ENCODE peak calls at places on chromosomes 5 and 9, in eight cellular contexts. One of them, this sample, is unnamed.

GRCh38 chr5:85293139-85293785 is 908.6 kb upstream of the EDIL3 start:
- DNase-seq in COR-L47: no peak
- DNase-seq in endodermal cell: no peak
- DNase-seq in G401: no peak
- DNase-seq in amniotic stem cell: no peak
- DNase-seq in GM23248: no peak
- DNase-seq in NCI-H1105 treated with DMSO at 0.1 percent for 48 hours: no peak
- DNase-seq in posterior vena cava: no peak
- DNase-seq in this sample: peak

GRCh38 chr9:98806394-98807069 is 938 bp upstream of the GALNT12 start:
- DNase-seq in COR-L47: peak
- DNase-seq in endodermal cell: no peak
- DNase-seq in G401: peak
- DNase-seq in amniotic stem cell: no peak
- DNase-seq in GM23248: peak
- DNase-seq in NCI-H1105 treated with DMSO at 0.1 percent for 48 hours: peak
- DNase-seq in posterior vena cava: no peak
- DNase-seq in this sample: no peak

GRCh38 chr9:124297553-124297905 is 39.8 kb downstream of the NEK6 start:
- DNase-seq in COR-L47: no peak
- DNase-seq in endodermal cell: peak
- DNase-seq in G401: peak
- DNase-seq in amniotic stem cell: peak
- DNase-seq in GM23248: peak
- DNase-seq in NCI-H1105 treated with DMSO at 0.1 percent for 48 hours: no peak
- DNase-seq in posterior vena cava: no peak
- DNase-seq in this sample: peak

GRCh38 chr9:38017149-38017884 is 51.7 kb downstream of the SHB start:
- DNase-seq in COR-L47: no peak
- DNase-seq in endodermal cell: peak
- DNase-seq in G401: peak
- DNase-seq in amniotic stem cell: no peak
- DNase-seq in GM23248: peak
- DNase-seq in NCI-H1105 treated with DMSO at 0.1 percent for 48 hours: no peak
- DNase-seq in posterior vena cava: no peak
- DNase-seq in this sample: peak

GRCh38 chr9:90642570-90643539 is at the start of gene DIRAS2:
- DNase-seq in COR-L47: peak
- DNase-seq in endodermal cell: peak
- DNase-seq in G401: peak
- DNase-seq in amniotic stem cell: peak
- DNase-seq in GM23248: peak
- DNase-seq in NCI-H1105 treated with DMSO at 0.1 percent for 48 hours: peak
- DNase-seq in posterior vena cava: no peak
- DNase-seq in this sample: no peak

GRCh38 chr5:167964529-167964928 is 326.9 kb upstream of the WWC1 start:
- DNase-seq in COR-L47: no peak
- DNase-seq in endodermal cell: no peak
- DNase-seq in G401: no peak
- DNase-seq in amniotic stem cell: no peak
- DNase-seq in GM23248: peak
- DNase-seq in NCI-H1105 treated with DMSO at 0.1 percent for 48 hours: no peak
- DNase-seq in posterior vena cava: no peak
- DNase-seq in this sample: no peak

GRCh38 chr5:40223884-40224402 is 455.8 kb upstream of the PTGER4 start:
- DNase-seq in COR-L47: no peak
- DNase-seq in endodermal cell: no peak
- DNase-seq in G401: no peak
- DNase-seq in amniotic stem cell: peak
- DNase-seq in GM23248: peak
- DNase-seq in NCI-H1105 treated with DMSO at 0.1 percent for 48 hours: no peak
- DNase-seq in posterior vena cava: no peak
- DNase-seq in this sample: peak

GRCh38 chr9:71628247-71628646 is 140.1 kb downstream of the CEMIP2 start:
- DNase-seq in COR-L47: no peak
- DNase-seq in endodermal cell: no peak
- DNase-seq in G401: no peak
- DNase-seq in amniotic stem cell: no peak
- DNase-seq in GM23248: peak
- DNase-seq in NCI-H1105 treated with DMSO at 0.1 percent for 48 hours: no peak
- DNase-seq in posterior vena cava: no peak
- DNase-seq in this sample: no peak

GRCh38 chr5:56415356-56415765 is 182.2 kb upstream of the ANKRD55 start:
- DNase-seq in COR-L47: no peak
- DNase-seq in endodermal cell: no peak
- DNase-seq in G401: no peak
- DNase-seq in amniotic stem cell: no peak
- DNase-seq in GM23248: peak
- DNase-seq in NCI-H1105 treated with DMSO at 0.1 percent for 48 hours: no peak
- DNase-seq in posterior vena cava: no peak
- DNase-seq in this sample: no peak

GRCh38 chr9:126410229-126410628 is 83.6 kb downstream of the MVB12B start:
- DNase-seq in COR-L47: no peak
- DNase-seq in endodermal cell: no peak
- DNase-seq in G401: no peak
- DNase-seq in amniotic stem cell: no peak
- DNase-seq in GM23248: no peak
- DNase-seq in NCI-H1105 treated with DMSO at 0.1 percent for 48 hours: no peak
- DNase-seq in posterior vena cava: no peak
- DNase-seq in this sample: no peak

GRCh38 chr9:98333703-98334582 is 78.5 kb upstream of the TBC1D2 start:
- DNase-seq in COR-L47: no peak
- DNase-seq in endodermal cell: no peak
- DNase-seq in G401: no peak
- DNase-seq in amniotic stem cell: no peak
- DNase-seq in GM23248: peak
- DNase-seq in NCI-H1105 treated with DMSO at 0.1 percent for 48 hours: no peak
- DNase-seq in posterior vena cava: no peak
- DNase-seq in this sample: peak

GRCh38 chr9:104817437-104817836 is 53.5 kb downstream of the NIPSNAP3B start:
- DNase-seq in COR-L47: no peak
- DNase-seq in endodermal cell: no peak
- DNase-seq in G401: no peak
- DNase-seq in amniotic stem cell: no peak
- DNase-seq in GM23248: no peak
- DNase-seq in NCI-H1105 treated with DMSO at 0.1 percent for 48 hours: no peak
- DNase-seq in posterior vena cava: no peak
- DNase-seq in this sample: no peak

GRCh38 chr9:133359420-133360175 is 3.2 kb downstream of the SURF2 start:
- DNase-seq in COR-L47: no peak
- DNase-seq in endodermal cell: peak
- DNase-seq in G401: peak
- DNase-seq in amniotic stem cell: no peak
- DNase-seq in GM23248: peak
- DNase-seq in NCI-H1105 treated with DMSO at 0.1 percent for 48 hours: no peak
- DNase-seq in posterior vena cava: no peak
- DNase-seq in this sample: no peak

GRCh38 chr9:89598926-89599325 is 5.9 kb upstream of the GADD45G start:
- DNase-seq in COR-L47: no peak
- DNase-seq in endodermal cell: no peak
- DNase-seq in G401: peak
- DNase-seq in amniotic stem cell: no peak
- DNase-seq in GM23248: no peak
- DNase-seq in NCI-H1105 treated with DMSO at 0.1 percent for 48 hours: no peak
- DNase-seq in posterior vena cava: peak
- DNase-seq in this sample: no peak

GRCh38 chr5:66769839-66770617 is 173.8 kb downstream of the MAST4 start:
- DNase-seq in COR-L47: peak
- DNase-seq in endodermal cell: peak
- DNase-seq in G401: peak
- DNase-seq in amniotic stem cell: no peak
- DNase-seq in GM23248: peak
- DNase-seq in NCI-H1105 treated with DMSO at 0.1 percent for 48 hours: peak
- DNase-seq in posterior vena cava: no peak
- DNase-seq in this sample: no peak

GRCh38 chr5:146533882-146534281 is 17.9 kb upstream of the GPR151 start:
- DNase-seq in COR-L47: no peak
- DNase-seq in endodermal cell: no peak
- DNase-seq in G401: no peak
- DNase-seq in amniotic stem cell: no peak
- DNase-seq in GM23248: no peak
- DNase-seq in NCI-H1105 treated with DMSO at 0.1 percent for 48 hours: no peak
- DNase-seq in posterior vena cava: no peak
- DNase-seq in this sample: no peak

GRCh38 chr9:116574027-116574679 is 113.0 kb upstream of the TRIM32 start:
- DNase-seq in COR-L47: no peak
- DNase-seq in endodermal cell: no peak
- DNase-seq in G401: no peak
- DNase-seq in amniotic stem cell: no peak
- DNase-seq in GM23248: no peak
- DNase-seq in NCI-H1105 treated with DMSO at 0.1 percent for 48 hours: no peak
- DNase-seq in posterior vena cava: no peak
- DNase-seq in this sample: no peak

GRCh38 chr5:16953729-16954128 is 17.6 kb upstream of the MYO10 start:
- DNase-seq in COR-L47: no peak
- DNase-seq in endodermal cell: no peak
- DNase-seq in G401: no peak
- DNase-seq in amniotic stem cell: no peak
- DNase-seq in GM23248: no peak
- DNase-seq in NCI-H1105 treated with DMSO at 0.1 percent for 48 hours: no peak
- DNase-seq in posterior vena cava: no peak
- DNase-seq in this sample: no peak

GRCh38 chr9:136342191-136343120 is 15.1 kb downstream of the GPSM1 start:
- DNase-seq in COR-L47: no peak
- DNase-seq in endodermal cell: peak
- DNase-seq in G401: peak
- DNase-seq in amniotic stem cell: no peak
- DNase-seq in GM23248: peak
- DNase-seq in NCI-H1105 treated with DMSO at 0.1 percent for 48 hours: no peak
- DNase-seq in posterior vena cava: peak
- DNase-seq in this sample: no peak

GRCh38 chr9:115022760-115023434 is 92.5 kb upstream of the TNFSF8 start:
- DNase-seq in COR-L47: no peak
- DNase-seq in endodermal cell: no peak
- DNase-seq in G401: no peak
- DNase-seq in amniotic stem cell: peak
- DNase-seq in GM23248: peak
- DNase-seq in NCI-H1105 treated with DMSO at 0.1 percent for 48 hours: no peak
- DNase-seq in posterior vena cava: no peak
- DNase-seq in this sample: peak

GRCh38 chr5:176778921-176779465 is 31.4 kb upstream of the UNC5A start:
- DNase-seq in COR-L47: no peak
- DNase-seq in endodermal cell: peak
- DNase-seq in G401: no peak
- DNase-seq in amniotic stem cell: no peak
- DNase-seq in GM23248: no peak
- DNase-seq in NCI-H1105 treated with DMSO at 0.1 percent for 48 hours: no peak
- DNase-seq in posterior vena cava: peak
- DNase-seq in this sample: no peak

GRCh38 chr9:14278291-14278721 is 35.6 kb downstream of the NFIB start:
- DNase-seq in COR-L47: peak
- DNase-seq in endodermal cell: no peak
- DNase-seq in G401: no peak
- DNase-seq in amniotic stem cell: peak
- DNase-seq in GM23248: peak
- DNase-seq in NCI-H1105 treated with DMSO at 0.1 percent for 48 hours: no peak
- DNase-seq in posterior vena cava: no peak
- DNase-seq in this sample: no peak

GRCh38 chr5:15092801-15093200 is 221.2 kb upstream of the ANKH start:
- DNase-seq in COR-L47: no peak
- DNase-seq in endodermal cell: no peak
- DNase-seq in G401: no peak
- DNase-seq in amniotic stem cell: no peak
- DNase-seq in GM23248: no peak
- DNase-seq in NCI-H1105 treated with DMSO at 0.1 percent for 48 hours: no peak
- DNase-seq in posterior vena cava: no peak
- DNase-seq in this sample: no peak

GRCh38 chr5:177432143-177432904 is 5.8 kb downstream of the GRK6 start:
- DNase-seq in COR-L47: no peak
- DNase-seq in endodermal cell: no peak
- DNase-seq in G401: no peak
- DNase-seq in amniotic stem cell: no peak
- DNase-seq in GM23248: no peak
- DNase-seq in NCI-H1105 treated with DMSO at 0.1 percent for 48 hours: no peak
- DNase-seq in posterior vena cava: no peak
- DNase-seq in this sample: no peak

GRCh38 chr9:115765060-115765459 is 388.5 kb upstream of the PAPPA start:
- DNase-seq in COR-L47: no peak
- DNase-seq in endodermal cell: no peak
- DNase-seq in G401: no peak
- DNase-seq in amniotic stem cell: no peak
- DNase-seq in GM23248: no peak
- DNase-seq in NCI-H1105 treated with DMSO at 0.1 percent for 48 hours: no peak
- DNase-seq in posterior vena cava: no peak
- DNase-seq in this sample: no peak